ENCODE peak calls at places on chromosome 17, in six cellular contexts. Q is OCI-LY7; C is pancreas; Z is CD8-positive, alpha-beta T cell; M is IMR-90; K is H9. R is an unnamed sample. For H3K9me3, the result is how much of the 10 kb centered on the place peaks cover.

GRCh38 chr17:66989076-66989475 is 24.6 kb downstream of the CACNG4 start:
- DNase-seq in K (no peak), C (no peak), Z (no peak), Q (no peak), M (no peak), R (no peak)

GRCh38 chr17:73422121-73422520 is 110.3 kb upstream of the CDC42EP4 start:
- DNase-seq in C (no peak), Z (no peak), M (no peak), Q (no peak), K (no peak), R (no peak)

GRCh38 chr17:14616508-14616907 is 315.6 kb downstream of the HS3ST3B1 start:
- DNase-seq in C (no peak), Z (no peak), Q (no peak), M (no peak), K (no peak), R (no peak)

GRCh38 chr17:79835470-79835899 is 3.8 kb downstream of the CBX4 start:
- DNase-seq in K (peak), Z (peak), M (no peak), C (peak), Q (no peak), R (no peak)

GRCh38 chr17:72702998-72703397 is 389.5 kb downstream of the SLC39A11 start:
- DNase-seq in Q (no peak), Z (no peak), C (no peak), M (peak), K (no peak), R (no peak)

GRCh38 chr17:57264776-57265175 is 8.5 kb downstream of the MSI2 start:
- DNase-seq in K (no peak), M (no peak), C (no peak), Q (no peak), Z (no peak), R (no peak)

GRCh38 chr17:45326566-45326965 is 9.7 kb upstream of the MAP3K14 start:
- DNase-seq in Q (no peak), M (no peak), C (no peak), K (peak), Z (no peak), R (no peak)

GRCh38 chr17:73358668-73359067 is 46.9 kb upstream of the CDC42EP4 start:
- DNase-seq in K (no peak), Z (no peak), C (no peak), M (no peak), Q (no peak), R (no peak)

GRCh38 chr17:32806646-32807045 is 70.3 kb downstream of the MYO1D start:
- DNase-seq in Z (no peak), K (no peak), C (no peak), Q (no peak), M (no peak), R (no peak)

GRCh38 chr17:5138616-5139453 is 23.0 kb downstream of the USP6 start:
- DNase-seq in M (no peak), Z (no peak), K (peak), Q (no peak), C (no peak), R (no peak)

GRCh38 chr17:79120259-79120658 is 45.6 kb downstream of the ENGASE start:
- DNase-seq in K (no peak), Z (no peak), M (no peak), C (no peak), Q (no peak), R (no peak)

GRCh38 chr17:66348605-66349165 is 46.3 kb downstream of the PRKCA start:
- DNase-seq in K (no peak), Z (no peak), C (no peak), M (peak), Q (no peak), R (no peak)

GRCh38 chr17:10875984-10876555 is 38.2 kb upstream of the PIRT start:
- DNase-seq in K (peak), M (peak), Q (peak), Z (no peak), C (peak), R (no peak)

GRCh38 chr17:80432961-80433550 is 18.1 kb downstream of the ENDOV start:
- DNase-seq in C (no peak), Q (no peak), M (no peak), K (no peak), Z (no peak), R (no peak)

GRCh38 chr17:40535924-40536717 is 29.2 kb downstream of the CCR7 start:
- DNase-seq in Z (no peak), Q (no peak), K (no peak), M (no peak), C (no peak), R (no peak)

GRCh38 chr17:42289863-42290165 is 1.5 kb downstream of the STAT5A start:
- DNase-seq in C (no peak), Q (no peak), Z (peak), M (no peak), K (no peak), R (no peak)

GRCh38 chr17:43515641-43516040 is 30.5 kb downstream of the ETV4 start:
- DNase-seq in K (no peak), M (no peak), Z (no peak), Q (no peak), C (no peak), R (no peak)

GRCh38 chr17:58615768-58616659 is 75.8 kb downstream of the TEX14 start:
- DNase-seq in Z (no peak), K (no peak), M (no peak), C (no peak), Q (no peak), R (no peak)

GRCh38 chr17:2239882-2240430 is 63.6 kb downstream of the SMG6 start:
- DNase-seq in M (peak), Z (peak), K (no peak), Q (peak), C (no peak), R (peak)

GRCh38 chr17:1975573-1975972 is 49.6 kb downstream of the RTN4RL1 start:
- DNase-seq in M (no peak), Z (no peak), C (no peak), Q (no peak), K (no peak), R (no peak)

GRCh38 chr17:29241015-29241963 is 5.4 kb upstream of the CRYBA1 start:
- DNase-seq in M (peak), Z (no peak), C (no peak), Q (peak), K (peak), R (no peak)

GRCh38 chr17:77957869-77958715 is at the start of gene TNRC6C:
- DNase-seq in M (peak), Z (peak), Q (peak), C (peak), K (peak), R (peak)

GRCh38 chr17:77959216-77959925 is 868 bp downstream of the TNRC6C start:
- DNase-seq in C (peak), Q (peak), Z (no peak), M (peak), K (no peak), R (peak)

GRCh38 chr17:77959926-77960521 is 1.5 kb downstream of the TNRC6C start:
- DNase-seq in Q (peak), C (no peak), Z (peak), M (peak), K (peak), R (peak)

GRCh38 chr17:77957215-77957868 is 1.2 kb upstream of the TNRC6C start:
- DNase-seq in K (no peak), M (peak), Z (no peak), Q (peak), C (no peak), R (no peak)

GRCh38 chr17:77958716-77959215 is 263 bp downstream of the TNRC6C start:
- DNase-seq in M (no peak), C (no peak), Z (no peak), K (no peak), Q (peak), R (no peak)
- H3K27ac ChIP-seq in M (no peak), C (peak), Z (no peak), K (no peak), Q (no peak), R (no peak)

GRCh38 chr17:21252289-21252874 is 828 bp downstream of the NATD1 start:
- DNase-seq in Q (no peak), C (no peak), Z (peak), K (no peak), M (no peak), R (no peak)
- TF ChIP-seq CTCF in Q (no peak), C (no peak), Z (no peak), K (no peak), M (no peak), R (no peak)

GRCh38 chr17:34118564-34118963 is 136.5 kb upstream of the CCL2 start:
- DNase-seq in Q (no peak), C (no peak), M (no peak), K (peak), Z (no peak), R (no peak)

GRCh38 chr17:34125010-34125409 is 130.1 kb upstream of the CCL2 start:
- DNase-seq in Z (no peak), Q (no peak), M (no peak), K (no peak), C (no peak), R (no peak)

GRCh38 chr17:34117811-34118210 is 137.3 kb upstream of the CCL2 start:
- DNase-seq in Z (no peak), M (no peak), C (no peak), Q (no peak), K (no peak), R (no peak)

GRCh38 chr17:34122529-34122928 is 132.6 kb upstream of the CCL2 start:
- DNase-seq in C (no peak), K (no peak), Q (no peak), M (no peak), Z (no peak), R (no peak)

GRCh38 chr17:34121311-34121710 is 133.8 kb upstream of the CCL2 start:
- DNase-seq in M (no peak), Z (no peak), C (no peak), Q (no peak), K (no peak), R (no peak)
- H3K9me3 ChIP-seq in M (under half), Z (under half), C (under half), Q (under half), K (under half), R (under half)

GRCh38 chr17:38889745-38890409 is 20.0 kb downstream of the LASP1 start:
- DNase-seq in K (no peak), Z (no peak), M (no peak), Q (no peak), C (no peak), R (no peak)
- H3K27ac ChIP-seq in K (no peak), Z (peak), M (no peak), Q (no peak), C (no peak), R (peak)